ENCODE peak calls at places on chromosomes 16 and 17, in six cellular contexts. One of them, this sample, is unnamed.

GRCh38 chr17:42288985-42289862 is 926 bp downstream of the STAT5A start:
- DNase-seq in H1: peak; percentile 62
- DNase-seq in HCT116: no peak
- DNase-seq in GM12878: no peak
- DNase-seq in K562: peak; percentile 86
- DNase-seq in HepG2: no peak
- DNase-seq in this sample: no peak

GRCh38 chr17:2150871-2151270 is 96.0 kb downstream of the HIC1 start:
- DNase-seq in K562: no peak
- DNase-seq in GM12878: no peak
- DNase-seq in HCT116: no peak
- DNase-seq in HepG2: no peak
- DNase-seq in H1: no peak
- DNase-seq in this sample: no peak

GRCh38 chr17:30217746-30218245 is 17.7 kb downstream of the SLC6A4 start:
- DNase-seq in GM12878: no peak
- DNase-seq in K562: no peak
- DNase-seq in HCT116: no peak
- DNase-seq in HepG2: no peak
- DNase-seq in H1: no peak
- DNase-seq in this sample: no peak

GRCh38 chr17:78356163-78356713 is 3.6 kb downstream of the SOCS3 start:
- DNase-seq in HCT116: no peak
- DNase-seq in H1: peak; percentile 74
- DNase-seq in K562: peak; percentile 53
- DNase-seq in GM12878: peak; percentile 97
- DNase-seq in HepG2: no peak
- DNase-seq in this sample: peak; percentile 69

GRCh38 chr16:59971264-59971663 is 1237.1 kb upstream of the GOT2 start:
- DNase-seq in HepG2: no peak
- DNase-seq in HCT116: no peak
- DNase-seq in K562: no peak
- DNase-seq in H1: no peak
- DNase-seq in GM12878: no peak
- DNase-seq in this sample: no peak

GRCh38 chr17:76797441-76797840 is 59.5 kb downstream of the MFSD11 start:
- DNase-seq in GM12878: no peak
- DNase-seq in H1: no peak
- DNase-seq in HCT116: no peak
- DNase-seq in K562: no peak
- DNase-seq in HepG2: no peak
- DNase-seq in this sample: no peak

GRCh38 chr16:65071371-65072311 is 50.2 kb downstream of the CDH11 start:
- DNase-seq in HCT116: no peak
- DNase-seq in HepG2: no peak
- DNase-seq in H1: no peak
- DNase-seq in GM12878: no peak
- DNase-seq in K562: no peak
- DNase-seq in this sample: no peak

GRCh38 chr17:81564778-81565177 is 12.6 kb upstream of the FAAP100 start:
- DNase-seq in H1: no peak
- DNase-seq in HepG2: no peak
- DNase-seq in HCT116: no peak
- DNase-seq in K562: no peak
- DNase-seq in GM12878: no peak
- DNase-seq in this sample: no peak

GRCh38 chr16:29806096-29806579 is at the start of gene MAZ:
- DNase-seq in K562: no peak
- DNase-seq in GM12878: no peak
- DNase-seq in HCT116: peak; percentile 83
- DNase-seq in HepG2: no peak
- DNase-seq in H1: no peak
- DNase-seq in this sample: no peak

GRCh38 chr17:81509048-81509686 is 3.4 kb downstream of the ACTG1 start:
- DNase-seq in HCT116: no peak
- DNase-seq in H1: no peak
- DNase-seq in K562: no peak
- DNase-seq in HepG2: peak; percentile 63
- DNase-seq in GM12878: no peak
- DNase-seq in this sample: no peak

GRCh38 chr16:22232277-22233049 is 26.4 kb downstream of the EEF2K start:
- DNase-seq in HCT116: peak; percentile 92
- DNase-seq in K562: no peak
- DNase-seq in H1: no peak
- DNase-seq in HepG2: peak; percentile 93
- DNase-seq in GM12878: no peak
- DNase-seq in this sample: no peak

GRCh38 chr17:22511431-22511830 is 819.1 kb downstream of the KCNJ18 start:
- DNase-seq in H1: no peak
- DNase-seq in K562: no peak
- DNase-seq in GM12878: no peak
- DNase-seq in HCT116: no peak
- DNase-seq in HepG2: no peak
- DNase-seq in this sample: no peak

GRCh38 chr17:76208120-76208519 is 32.2 kb downstream of the RNF157 start:
- DNase-seq in K562: no peak
- DNase-seq in GM12878: peak; percentile 66
- DNase-seq in HCT116: no peak
- DNase-seq in H1: no peak
- DNase-seq in HepG2: no peak
- DNase-seq in this sample: no peak

GRCh38 chr17:72487731-72488325 is 367.0 kb downstream of the SOX9 start:
- DNase-seq in GM12878: no peak
- DNase-seq in HepG2: no peak
- DNase-seq in K562: no peak
- DNase-seq in HCT116: no peak
- DNase-seq in H1: no peak
- DNase-seq in this sample: no peak

GRCh38 chr17:76492989-76493501 is 8.2 kb downstream of the RHBDF2 start:
- DNase-seq in HCT116: no peak
- DNase-seq in K562: no peak
- DNase-seq in H1: no peak
- DNase-seq in GM12878: peak; percentile 80
- DNase-seq in HepG2: no peak
- DNase-seq in this sample: no peak

GRCh38 chr16:74304164-74304834 is 7.7 kb downstream of the PSMD7 start:
- DNase-seq in K562: no peak
- DNase-seq in HCT116: no peak
- DNase-seq in HepG2: peak; percentile 20
- DNase-seq in GM12878: no peak
- DNase-seq in H1: no peak
- DNase-seq in this sample: no peak

GRCh38 chr17:68205251-68205807 is 42.5 kb upstream of the AMZ2 start:
- DNase-seq in K562: peak; percentile 87
- DNase-seq in HepG2: peak; percentile 80
- DNase-seq in HCT116: peak; percentile 78
- DNase-seq in H1: peak; percentile 97
- DNase-seq in GM12878: no peak
- DNase-seq in this sample: peak; percentile 79

GRCh38 chr16:24255446-24256352 is at the start of gene CACNG3:
- DNase-seq in GM12878: no peak
- DNase-seq in K562: peak; percentile 83
- DNase-seq in HepG2: peak; percentile 37
- DNase-seq in H1: peak; percentile 96
- DNase-seq in HCT116: no peak
- DNase-seq in this sample: peak; percentile 82

GRCh38 chr16:69105501-69106361 is at the start of gene HAS3:
- DNase-seq in K562: peak; percentile 61
- DNase-seq in HepG2: peak; percentile 34
- DNase-seq in HCT116: peak; percentile 69
- DNase-seq in GM12878: no peak
- DNase-seq in H1: peak; percentile 81
- DNase-seq in this sample: peak; percentile 80

GRCh38 chr16:68246671-68247070 is 1.5 kb downstream of the PLA2G15 start:
- DNase-seq in HCT116: no peak
- DNase-seq in K562: no peak
- DNase-seq in HepG2: no peak
- DNase-seq in H1: no peak
- DNase-seq in GM12878: no peak
- DNase-seq in this sample: no peak

GRCh38 chr16:84683691-84684591 is 15.9 kb upstream of the USP10 start:
- DNase-seq in H1: no peak
- DNase-seq in K562: no peak
- DNase-seq in GM12878: no peak
- DNase-seq in HCT116: no peak
- DNase-seq in HepG2: no peak
- DNase-seq in this sample: peak; percentile 63

GRCh38 chr16:86080131-86080875 is 181.3 kb downstream of the IRF8 start:
- DNase-seq in GM12878: no peak
- DNase-seq in K562: no peak
- DNase-seq in HepG2: no peak
- DNase-seq in H1: no peak
- DNase-seq in HCT116: no peak
- DNase-seq in this sample: no peak

GRCh38 chr16:86079185-86079885 is 180.4 kb downstream of the IRF8 start:
- DNase-seq in HepG2: no peak
- DNase-seq in HCT116: no peak
- DNase-seq in H1: no peak
- DNase-seq in K562: no peak
- DNase-seq in GM12878: no peak
- DNase-seq in this sample: no peak

GRCh38 chr16:86083382-86084002 is 184.5 kb downstream of the IRF8 start:
- DNase-seq in H1: no peak
- DNase-seq in K562: no peak
- DNase-seq in HepG2: no peak
- DNase-seq in HCT116: no peak
- DNase-seq in GM12878: no peak
- DNase-seq in this sample: no peak

GRCh38 chr16:86082400-86083030 is 183.6 kb downstream of the IRF8 start:
- DNase-seq in GM12878: no peak
- DNase-seq in HCT116: no peak
- DNase-seq in HepG2: no peak
- DNase-seq in H1: no peak
- DNase-seq in K562: no peak
- DNase-seq in this sample: no peak

DNA sequence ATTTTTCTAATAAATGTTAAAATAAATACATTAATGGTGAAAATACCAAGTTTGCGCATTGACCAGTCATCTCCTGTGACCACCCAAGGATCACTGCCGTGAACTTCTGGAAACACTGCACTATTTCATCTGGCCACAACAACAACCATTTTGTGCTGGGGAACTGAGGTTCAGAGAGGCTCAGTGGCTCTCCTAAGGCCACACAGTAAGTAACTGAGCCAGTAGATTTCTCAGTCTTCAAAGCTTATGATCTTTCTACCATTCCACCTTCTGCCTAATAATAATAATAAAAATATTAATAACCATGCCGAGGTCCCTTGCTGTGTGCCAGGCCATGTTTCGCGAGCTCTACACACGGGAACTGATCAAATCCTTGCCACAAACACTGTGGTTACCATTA is 182.0 kb downstream of the IRF8 start:
- DNase-seq in HepG2: no peak
- DNase-seq in H1: no peak
- DNase-seq in GM12878: no peak
- DNase-seq in K562: no peak
- DNase-seq in HCT116: no peak
- DNase-seq in this sample: no peak
- H3K27me3 ChIP-seq in HepG2: peaks cover 7% of the 10 kb centered on the region
- H3K27me3 ChIP-seq in H1: no peaks in the 10 kb centered on the region
- H3K27me3 ChIP-seq in GM12878: no peaks in the 10 kb centered on the region
- H3K27me3 ChIP-seq in K562: peaks cover 65% of the 10 kb centered on the region
- H3K27me3 ChIP-seq in HCT116: peaks cover 23% of the 10 kb centered on the region
- H3K27me3 ChIP-seq in this sample: peaks cover 5% of the 10 kb centered on the region

DNA sequence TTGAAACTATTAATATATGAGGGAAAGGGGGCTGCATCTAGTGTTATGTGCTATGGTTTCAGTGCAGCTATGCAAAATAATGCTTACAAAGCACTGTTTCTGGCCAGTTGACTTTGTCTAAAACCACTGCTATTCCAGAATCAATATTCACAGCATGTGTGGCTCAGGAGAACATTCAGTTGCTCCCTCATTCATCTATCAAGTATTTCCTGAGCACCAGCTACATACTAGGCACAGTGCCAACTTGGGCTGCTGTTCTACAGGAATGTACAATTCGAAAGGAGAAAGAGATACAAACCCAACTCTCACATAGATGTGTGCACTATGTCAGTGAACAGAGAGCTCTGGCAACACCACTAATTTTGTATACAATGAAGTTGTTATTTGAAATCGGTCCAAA is 183.0 kb downstream of the PHKB start:
- DNase-seq in HCT116: no peak
- DNase-seq in HepG2: no peak
- DNase-seq in H1: no peak
- DNase-seq in K562: no peak
- DNase-seq in GM12878: no peak
- DNase-seq in this sample: no peak
- TF ChIP-seq ZNF274 in HCT116: no peak
- TF ChIP-seq ZNF274 in HepG2: no peak
- TF ChIP-seq ZNF274 in H1: no peak
- TF ChIP-seq ZNF274 in K562: no peak
- TF ChIP-seq ZNF274 in GM12878: no peak
- TF ChIP-seq ZNF274 in this sample: no peak

GRCh38 chr17:28938552-28938951 is 12.8 kb downstream of the PHF12 start:
- DNase-seq in HCT116: no peak
- DNase-seq in GM12878: no peak
- DNase-seq in H1: no peak
- DNase-seq in HepG2: no peak
- DNase-seq in K562: no peak
- DNase-seq in this sample: no peak

GRCh38 chr17:28940675-28941074 is 10.6 kb downstream of the PHF12 start:
- DNase-seq in HCT116: no peak
- DNase-seq in H1: no peak
- DNase-seq in GM12878: no peak
- DNase-seq in HepG2: no peak
- DNase-seq in K562: no peak
- DNase-seq in this sample: no peak

GRCh38 chr17:28942925-28943324 is 8.4 kb downstream of the PHF12 start:
- DNase-seq in GM12878: no peak
- DNase-seq in HCT116: no peak
- DNase-seq in H1: no peak
- DNase-seq in HepG2: no peak
- DNase-seq in K562: no peak
- DNase-seq in this sample: no peak

GRCh38 chr17:28941251-28941650 is 10.1 kb downstream of the PHF12 start:
- DNase-seq in HCT116: no peak
- DNase-seq in H1: no peak
- DNase-seq in HepG2: no peak
- DNase-seq in K562: no peak
- DNase-seq in GM12878: no peak
- DNase-seq in this sample: no peak

GRCh38 chr17:28940142-28940541 is 11.2 kb downstream of the PHF12 start:
- DNase-seq in HCT116: no peak
- DNase-seq in HepG2: no peak
- DNase-seq in H1: no peak
- DNase-seq in GM12878: no peak
- DNase-seq in K562: no peak
- DNase-seq in this sample: no peak
- H3K4me1 ChIP-seq in HCT116: no peaks in the 10 kb centered on the region
- H3K4me1 ChIP-seq in HepG2: peaks cover 59% of the 10 kb centered on the region
- H3K4me1 ChIP-seq in H1: peaks cover 2% of the 10 kb centered on the region
- H3K4me1 ChIP-seq in GM12878: peaks cover 9% of the 10 kb centered on the region
- H3K4me1 ChIP-seq in K562: no peaks in the 10 kb centered on the region
- H3K4me1 ChIP-seq in this sample: no peaks in the 10 kb centered on the region

DNA sequence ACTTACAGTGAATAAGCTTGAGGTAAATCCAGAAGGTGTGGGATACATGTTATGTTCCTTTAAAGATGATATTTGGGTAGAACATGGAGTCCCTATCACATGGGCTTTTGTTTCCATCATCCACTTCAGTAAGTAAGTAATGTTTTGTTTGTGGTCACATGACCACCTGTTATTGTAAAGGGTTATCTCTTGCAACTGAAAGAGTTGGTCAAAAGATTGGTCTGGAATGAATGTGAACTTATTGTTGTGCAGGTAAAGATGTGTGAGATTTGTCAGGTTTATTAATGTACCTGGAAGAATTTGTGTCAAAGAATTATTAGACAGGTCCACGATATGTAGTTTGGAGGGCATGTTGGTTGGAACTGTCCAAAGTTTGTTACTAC is 1.6 kb downstream of the OMG start:
- DNase-seq in HepG2: no peak
- DNase-seq in H1: no peak
- DNase-seq in GM12878: no peak
- DNase-seq in HCT116: no peak
- DNase-seq in K562: no peak
- DNase-seq in this sample: no peak
- H3K27me3 ChIP-seq in HepG2: no peaks in the 10 kb centered on the region
- H3K27me3 ChIP-seq in H1: no peaks in the 10 kb centered on the region
- H3K27me3 ChIP-seq in GM12878: no peaks in the 10 kb centered on the region
- H3K27me3 ChIP-seq in HCT116: no peaks in the 10 kb centered on the region
- H3K27me3 ChIP-seq in K562: no peaks in the 10 kb centered on the region
- H3K27me3 ChIP-seq in this sample: no peaks in the 10 kb centered on the region